ENCODE peak calls at places on chromosomes 2 and 18, in ten cellular contexts. X is right lobe of liver, C is ovary, L is K562, M is cardiac muscle cell, W is brain microvascular endothelial cell, K is hepatocyte, P is A549, T is Peyer's patch, Q is spleen. E is an unnamed sample.

GRCh38 chr2:25174192-25174861 is 5.9 kb upstream of the POMC start:
- DNase-seq in X (no peak), C (no peak), L (no peak), M (no peak), W (no peak), K (no peak), P (no peak), T (no peak), Q (no peak), E (no peak)

GRCh38 chr2:110883401-110883800 is 151.0 kb downstream of the ACOXL start:
- DNase-seq in X (no peak), C (no peak), L (no peak), M (no peak), W (peak; percentile 28), K (no peak), P (no peak), T (no peak), Q (no peak), E (no peak)

GRCh38 chr2:119156105-119156890 is 2.3 kb downstream of the C1QL2 start:
- DNase-seq in X (no peak), C (no peak), L (no peak), M (no peak), W (no peak), K (peak; percentile 10), P (no peak), T (no peak), Q (no peak), E (no peak)

GRCh38 chr2:164447660-164448059 is 173.6 kb downstream of the GRB14 start:
- DNase-seq in X (no peak), C (no peak), L (no peak), M (no peak), W (no peak), K (no peak), P (no peak), T (no peak), Q (no peak), E (no peak)

GRCh38 chr2:64654993-64655666 is 1.4 kb upstream of the SERTAD2 start:
- DNase-seq in X (no peak), C (no peak), L (no peak), M (peak; percentile 31), W (no peak), K (peak; percentile 46), P (peak; percentile 56), T (no peak), Q (no peak), E (no peak)

GRCh38 chr2:122236152-122236892 is 480.9 kb downstream of the TSN start:
- DNase-seq in X (peak; percentile 67), C (no peak), L (no peak), M (peak; percentile 80), W (no peak), K (no peak), P (peak; percentile 54), T (no peak), Q (no peak), E (peak; percentile 78)

GRCh38 chr2:223937535-223937934 is 7.6 kb downstream of the WDFY1 start:
- DNase-seq in X (no peak), C (no peak), L (no peak), M (no peak), W (no peak), K (no peak), P (no peak), T (no peak), Q (no peak), E (no peak)

GRCh38 chr2:197286805-197287595 is 23.6 kb downstream of the ANKRD44 start:
- DNase-seq in X (no peak), C (peak; percentile 46), L (no peak), M (peak; percentile 92), W (peak; percentile 91), K (peak; percentile 64), P (peak; percentile 84), T (no peak), Q (no peak), E (no peak)

GRCh38 chr2:166651080-166651675 is 157.1 kb upstream of the SCN7A start:
- DNase-seq in X (no peak), C (no peak), L (no peak), M (peak; percentile 70), W (peak; percentile 59), K (peak; percentile 11), P (no peak), T (no peak), Q (no peak), E (no peak)

GRCh38 chr18:40851014-40851429 is 1104.0 kb upstream of the PIK3C3 start:
- DNase-seq in X (no peak), C (no peak), L (no peak), M (peak; percentile 72), W (no peak), K (peak; percentile 9), P (no peak), T (no peak), Q (no peak), E (no peak)

GRCh38 chr18:24265502-24266064 is 126.7 kb downstream of the CABYR start:
- DNase-seq in X (no peak), C (no peak), L (no peak), M (no peak), W (no peak), K (no peak), P (no peak), T (no peak), Q (no peak), E (no peak)

GRCh38 chr2:54888146-54888545 is 162.1 kb downstream of the RTN4 start:
- DNase-seq in X (no peak), C (no peak), L (no peak), M (no peak), W (no peak), K (no peak), P (no peak), T (no peak), Q (no peak), E (no peak)

GRCh38 chr2:134603966-134604365 is 114.8 kb downstream of the TMEM163 start:
- DNase-seq in X (no peak), C (no peak), L (no peak), M (no peak), W (no peak), K (no peak), P (no peak), T (no peak), Q (no peak), E (no peak)

GRCh38 chr2:141186413-141187062 is 944.3 kb downstream of the LRP1B start:
- DNase-seq in X (no peak), C (no peak), L (no peak), M (peak; percentile 2), W (no peak), K (no peak), P (no peak), T (no peak), Q (no peak), E (no peak)

GRCh38 chr2:239854596-239854995 is 170.5 kb downstream of the NDUFA10 start:
- DNase-seq in X (no peak), C (no peak), L (no peak), M (no peak), W (no peak), K (no peak), P (no peak), T (no peak), Q (no peak), E (no peak)

GRCh38 chr2:191173206-191173605 is 22.4 kb upstream of the STAT4 start:
- DNase-seq in X (no peak), C (no peak), L (no peak), M (no peak), W (no peak), K (no peak), P (no peak), T (no peak), Q (no peak), E (no peak)
- H3K27ac ChIP-seq in X (peak overlapping the region; percentile 69), C (no peak overlapping the region), L (no peak overlapping the region), M (no peak overlapping the region), W (no peak overlapping the region), K (no peak overlapping the region), P (peak overlapping the region; percentile 95), T (no peak overlapping the region), Q (no peak overlapping the region), E (no peak overlapping the region)

DNA sequence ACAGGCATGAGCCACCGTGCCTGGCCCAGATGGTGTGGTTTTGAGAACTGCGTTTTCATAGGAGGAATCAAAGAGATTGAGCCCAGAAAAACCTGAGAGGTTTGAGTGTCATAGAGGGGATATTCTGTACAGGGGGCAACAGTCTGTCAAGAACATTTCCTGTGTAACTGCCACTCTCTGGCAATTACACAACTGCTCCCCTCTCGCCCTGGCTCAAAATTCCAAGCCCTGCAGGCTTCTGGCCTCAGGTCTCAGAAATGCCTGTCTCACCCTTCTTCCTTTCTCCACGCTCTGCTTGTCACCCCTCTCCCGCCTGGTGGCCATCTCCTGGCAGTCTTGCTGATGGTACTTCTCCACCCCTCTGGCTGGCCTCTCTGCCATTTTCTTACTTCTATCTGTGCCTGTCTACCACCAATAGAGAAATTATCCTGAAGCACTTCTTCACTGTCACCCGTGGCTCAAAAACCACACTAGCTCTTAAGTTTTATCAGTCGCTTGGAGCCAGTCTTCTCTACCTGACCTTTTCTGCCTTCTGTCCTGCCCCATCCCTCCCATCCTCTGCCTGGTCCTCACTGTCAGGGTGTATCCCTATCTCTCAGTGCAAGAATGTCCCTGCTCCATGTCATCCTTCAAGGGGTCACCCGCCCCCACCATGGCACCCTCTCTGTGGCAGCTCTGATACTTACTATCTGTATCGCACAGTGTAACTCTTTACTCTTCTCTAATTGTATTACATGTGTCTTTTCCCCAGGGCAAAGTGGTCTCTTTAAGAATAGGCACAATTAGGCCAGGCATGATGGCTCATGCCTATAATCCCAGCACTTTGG is 4.2 kb downstream of the VAMP5 start:
- DNase-seq in X (no peak), C (no peak), L (no peak), M (no peak), W (no peak), K (no peak), P (no peak), T (no peak), Q (no peak), E (no peak)
- H3K4me3 ChIP-seq in X (no peak overlapping the region), C (no peak overlapping the region), L (no peak overlapping the region), M (no peak overlapping the region), W (no peak overlapping the region), K (no peak overlapping the region), P (no peak overlapping the region), T (no peak overlapping the region), Q (no peak overlapping the region), E (no peak overlapping the region)

GRCh38 chr2:18745431-18746272 is 156.3 kb upstream of the NT5C1B start:
- DNase-seq in X (no peak), C (no peak), L (no peak), M (no peak), W (no peak), K (no peak), P (no peak), T (no peak), Q (no peak), E (no peak)

GRCh38 chr2:18740428-18740827 is 151.1 kb upstream of the NT5C1B start:
- DNase-seq in X (no peak), C (no peak), L (no peak), M (peak; percentile 93), W (peak; percentile 84), K (no peak), P (no peak), T (no peak), Q (no peak), E (no peak)

GRCh38 chr2:18741888-18742287 is 152.5 kb upstream of the NT5C1B start:
- DNase-seq in X (no peak), C (peak; percentile 16), L (no peak), M (peak; percentile 82), W (no peak), K (peak; percentile 40), P (no peak), T (no peak), Q (peak; percentile 41), E (no peak)

GRCh38 chr2:18742382-18742781 is 153.0 kb upstream of the NT5C1B start:
- DNase-seq in X (no peak), C (no peak), L (no peak), M (peak; percentile 35), W (no peak), K (no peak), P (no peak), T (no peak), Q (no peak), E (peak; percentile 77)
- TF ChIP-seq CTCF in X (no peak), C (no peak), L (no peak), M (peak; percentile 17), W (peak; percentile 27), K (peak; percentile 16), P (no peak), T (no peak), Q (no peak), E (no peak)

GRCh38 chr2:36572054-36572751 is 25.8 kb downstream of the FEZ2 start:
- DNase-seq in X (no peak), C (no peak), L (no peak), M (no peak), W (no peak), K (no peak), P (no peak), T (no peak), Q (no peak), E (no peak)
- H3K27ac ChIP-seq in X (no peak overlapping the region), C (no peak overlapping the region), L (peak overlapping the region; percentile 12), M (no peak overlapping the region), W (no peak overlapping the region), K (no peak overlapping the region), P (no peak overlapping the region), T (no peak overlapping the region), Q (no peak overlapping the region), E (no peak overlapping the region)